ENCODE peak calls at places on chromosome 1, in seven cellular contexts. C, J, D, Y, V, B and W are unnamed samples.

GRCh38 chr1:147202576-147202975 is 22.6 kb downstream of the FMO5 start:
- DNase-seq in C (peak), J (no peak), D (no peak), Y (no peak), V (no peak), B (no peak), W (no peak)

GRCh38 chr1:41751804-41752513 is 166.8 kb downstream of the HIVEP3 start:
- DNase-seq in C (peak), J (no peak), D (no peak), Y (peak), V (no peak), B (peak), W (no peak)

GRCh38 chr1:17119076-17119743 is at the start of gene PADI2:
- DNase-seq in C (peak), J (peak), D (peak), Y (peak), V (peak), B (no peak), W (no peak)

GRCh38 chr1:66760506-66760905 is 8.2 kb downstream of the DYNLT5 start:
- DNase-seq in C (no peak), J (no peak), D (no peak), Y (no peak), V (no peak), B (no peak), W (no peak)

GRCh38 chr1:200090252-200091159 is 63.0 kb downstream of the NR5A2 start:
- DNase-seq in C (peak), J (no peak), D (no peak), Y (peak), V (peak), B (no peak), W (no peak)

GRCh38 chr1:17194133-17194475 is 10.8 kb upstream of the PADI1 start:
- DNase-seq in C (no peak), J (no peak), D (no peak), Y (no peak), V (no peak), B (no peak), W (no peak)

GRCh38 chr1:28248273-28249012 is 10.9 kb upstream of the SESN2 start:
- DNase-seq in C (peak), J (peak), D (peak), Y (peak), V (peak), B (peak), W (peak)

GRCh38 chr1:205064301-205064700 is 20.0 kb downstream of the TMEM81 start:
- DNase-seq in C (no peak), J (peak), D (no peak), Y (no peak), V (no peak), B (no peak), W (no peak)

GRCh38 chr1:175317309-175317708 is 124.7 kb upstream of the KIAA0040 start:
- DNase-seq in C (no peak), J (no peak), D (no peak), Y (peak), V (no peak), B (no peak), W (peak)

GRCh38 chr1:219277304-219277840 is 103.7 kb downstream of the LYPLAL1 start:
- DNase-seq in C (peak), J (no peak), D (no peak), Y (no peak), V (peak), B (no peak), W (no peak)

GRCh38 chr1:162139398-162139685 is 69.9 kb downstream of the NOS1AP start:
- DNase-seq in C (no peak), J (no peak), D (no peak), Y (no peak), V (no peak), B (no peak), W (no peak)

GRCh38 chr1:37808369-37809319 is 636 bp upstream of the YRDC start:
- DNase-seq in C (peak), J (no peak), D (peak), Y (peak), V (peak), B (peak), W (no peak)

GRCh38 chr1:109909531-109909930 is 1.1 kb upstream of the CSF1 start:
- DNase-seq in C (no peak), J (no peak), D (no peak), Y (no peak), V (no peak), B (no peak), W (no peak)

GRCh38 chr1:46204406-46204742 is 1.2 kb downstream of the LURAP1 start:
- DNase-seq in C (no peak), J (no peak), D (peak), Y (no peak), V (no peak), B (peak), W (no peak)

GRCh38 chr1:37574834-37575479 is 18.2 kb downstream of the DNALI1 start:
- DNase-seq in C (peak), J (no peak), D (no peak), Y (peak), V (peak), B (no peak), W (no peak)

GRCh38 chr1:34192621-34193020 is 15.9 kb downstream of the C1orf94 start:
- DNase-seq in C (no peak), J (no peak), D (no peak), Y (no peak), V (no peak), B (no peak), W (no peak)

GRCh38 chr1:212600980-212601379 is 7.6 kb upstream of the ATF3 start:
- DNase-seq in C (no peak), J (no peak), D (no peak), Y (peak), V (no peak), B (no peak), W (no peak)

GRCh38 chr1:235297579-235297978 is 30.4 kb downstream of the ARID4B start:
- DNase-seq in C (peak), J (no peak), D (no peak), Y (peak), V (no peak), B (no peak), W (peak)

GRCh38 chr1:235298772-235299513 is 29.0 kb downstream of the ARID4B start:
- DNase-seq in C (no peak), J (no peak), D (no peak), Y (no peak), V (no peak), B (no peak), W (no peak)

GRCh38 chr1:235299514-235299858 is 28.5 kb downstream of the ARID4B start:
- DNase-seq in C (no peak), J (no peak), D (no peak), Y (no peak), V (no peak), B (no peak), W (no peak)

GRCh38 chr1:235295902-235296350 is 32.1 kb downstream of the ARID4B start:
- DNase-seq in C (peak), J (no peak), D (no peak), Y (peak), V (peak), B (no peak), W (no peak)

GRCh38 chr1:235296729-235297128 is 31.2 kb downstream of the ARID4B start:
- DNase-seq in C (no peak), J (no peak), D (no peak), Y (no peak), V (no peak), B (no peak), W (no peak)
- H3K4me3 ChIP-seq in C (no peak), J (no peak), D (no peak), Y (no peak), V (no peak), B (no peak), W (no peak)

GRCh38 chr1:2526824-2527552 is 592 bp upstream of the PANK4 start:
- DNase-seq in C (peak), J (no peak), D (peak), Y (peak), V (peak), B (peak), W (peak)
- H3K4me3 ChIP-seq in C (peak), J (peak), D (peak), Y (peak), V (peak), B (peak), W (peak)

GRCh38 chr1:230003409-230003808 is 63.6 kb upstream of the GALNT2 start:
- DNase-seq in C (no peak), J (no peak), D (no peak), Y (no peak), V (no peak), B (no peak), W (no peak)
- H3K4me3 ChIP-seq in C (no peak), J (no peak), D (no peak), Y (no peak), V (no peak), B (no peak), W (no peak)

DNA sequence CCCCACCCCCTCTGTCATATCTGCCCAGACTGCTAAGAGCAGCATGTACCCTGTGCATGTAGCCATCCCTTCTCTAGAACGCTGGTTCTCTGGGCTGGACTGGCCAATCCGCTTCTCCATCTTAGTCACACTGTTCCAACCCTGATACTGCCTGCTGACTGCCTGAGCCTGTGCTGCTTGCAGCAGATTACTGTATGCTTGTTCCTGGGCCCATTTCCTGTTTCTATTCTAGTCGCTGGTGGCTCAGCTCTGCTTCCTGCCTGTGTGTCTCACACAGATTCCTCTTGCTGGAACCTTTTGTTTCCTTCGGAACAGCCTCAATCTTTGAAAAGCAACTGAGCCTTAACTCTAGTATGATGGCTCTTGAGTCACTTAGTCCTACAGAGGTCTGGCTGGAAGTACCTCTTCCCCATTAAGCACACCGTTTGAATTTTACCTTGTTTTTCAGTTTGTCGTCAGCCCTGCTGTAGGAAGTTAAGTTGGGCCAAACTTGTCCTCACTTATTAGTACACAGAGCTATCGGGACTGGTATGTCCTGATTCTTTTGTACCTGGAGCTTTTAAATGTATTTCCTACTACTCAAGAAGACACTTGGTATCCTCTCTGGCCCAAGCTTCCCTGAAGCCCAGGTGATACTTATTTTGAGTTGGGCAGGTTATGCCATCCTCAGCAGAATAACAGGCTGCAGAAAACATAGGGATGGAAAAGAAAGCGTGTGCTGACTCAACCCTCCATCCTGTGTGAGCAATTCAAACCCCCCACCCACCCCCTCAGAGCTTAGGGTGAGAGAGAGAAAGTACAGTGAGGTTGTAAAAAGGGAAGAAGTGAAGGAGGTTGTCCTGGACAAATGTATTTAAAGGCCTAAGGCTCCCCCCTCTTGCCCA is 43.4 kb upstream of the PIGV start:
- DNase-seq in C (peak), J (no peak), D (peak), Y (peak), V (peak), B (peak), W (peak)
- H3K4me3 ChIP-seq in C (no peak), J (no peak), D (peak), Y (no peak), V (no peak), B (no peak), W (peak)

GRCh38 chr1:4648657-4649056 is 5.8 kb upstream of the AJAP1 start:
- DNase-seq in C (no peak), J (no peak), D (no peak), Y (no peak), V (no peak), B (no peak), W (no peak)
- H3K4me3 ChIP-seq in C (no peak), J (no peak), D (no peak), Y (no peak), V (no peak), B (no peak), W (no peak)